ENCODE peak calls at places on chromosomes 16 and 17, in eight cellular contexts. C is IMR-90, I is body of pancreas, O is Peyer's patch, Z is colonic mucosa, V is fibroblast of lung, A is stomach, T is heart left ventricle. X is an unnamed sample.

GRCh38 chr16:50878966-50879615 is 137.2 kb downstream of the CYLD start:
- DNase-seq in C (no peak), T (no peak), I (no peak), O (no peak), Z (no peak), V (no peak), A (no peak), X (no peak)

GRCh38 chr17:3641717-3642486 is 5.3 kb downstream of the CTNS start:
- DNase-seq in A (peak; percentile 42), I (no peak), T (no peak), Z (no peak), O (no peak), C (no peak), V (no peak), X (no peak)

GRCh38 chr16:66873685-66874055 is 6.6 kb upstream of the PDP2 start:
- DNase-seq in V (no peak), C (no peak), O (no peak), Z (peak; percentile 50), T (no peak), A (no peak), I (no peak), X (no peak)

GRCh38 chr17:6257339-6257738 is 177.6 kb downstream of the AIPL1 start:
- DNase-seq in T (no peak), V (peak; percentile 81), I (no peak), A (no peak), C (peak; percentile 16), Z (no peak), O (no peak), X (no peak)

GRCh38 chr17:11986939-11987329 is 10.3 kb downstream of the ZNF18 start:
- DNase-seq in T (no peak), Z (no peak), C (peak; percentile 60), A (no peak), V (peak; percentile 41), I (no peak), O (no peak), X (no peak)

GRCh38 chr17:82092995-82093751 is 4.9 kb downstream of the FASN start:
- DNase-seq in C (no peak), O (no peak), I (no peak), A (no peak), V (no peak), T (no peak), Z (no peak), X (no peak)

GRCh38 chr16:11977206-11978041 is 890 bp downstream of the SNX29 start:
- DNase-seq in I (no peak), T (peak; percentile 14), Z (no peak), O (no peak), A (no peak), C (peak; percentile 82), V (peak; percentile 85), X (peak; percentile 49)

GRCh38 chr16:78939600-78939999 is 660.9 kb downstream of the MAF start:
- DNase-seq in A (no peak), C (no peak), T (no peak), I (no peak), Z (no peak), O (no peak), V (no peak), X (no peak)

GRCh38 chr16:88479795-88480760 is 27.0 kb downstream of the ZFPM1 start:
- DNase-seq in T (no peak), C (no peak), V (no peak), I (peak; percentile 85), Z (no peak), A (peak; percentile 66), O (peak; percentile 86), X (no peak)

GRCh38 chr16:85279874-85280545 is 167.7 kb upstream of the CIBAR2 start:
- DNase-seq in Z (no peak), V (no peak), I (no peak), C (no peak), A (no peak), T (peak; percentile 57), O (peak; percentile 63), X (peak; percentile 64)

GRCh38 chr17:42405076-42405475 is 16.8 kb upstream of the STAT3 start:
- DNase-seq in Z (no peak), I (no peak), C (no peak), O (no peak), T (no peak), V (no peak), A (no peak), X (no peak)

GRCh38 chr16:55000595-55000994 is 69.9 kb downstream of the IRX5 start:
- DNase-seq in I (no peak), T (no peak), V (peak; percentile 52), Z (no peak), O (no peak), A (no peak), C (no peak), X (no peak)

GRCh38 chr16:30902070-30902972 is 5.9 kb downstream of the CTF1 start:
- DNase-seq in I (peak; percentile 77), C (peak; percentile 63), O (peak; percentile 77), A (peak; percentile 77), V (peak; percentile 64), T (peak; percentile 79), Z (peak; percentile 67), X (peak; percentile 87)

GRCh38 chr17:51228177-51228576 is 31.7 kb downstream of the MBTD1 start:
- DNase-seq in A (no peak), C (peak; percentile 68), O (no peak), V (peak; percentile 82), I (no peak), T (no peak), Z (no peak), X (no peak)

DNA sequence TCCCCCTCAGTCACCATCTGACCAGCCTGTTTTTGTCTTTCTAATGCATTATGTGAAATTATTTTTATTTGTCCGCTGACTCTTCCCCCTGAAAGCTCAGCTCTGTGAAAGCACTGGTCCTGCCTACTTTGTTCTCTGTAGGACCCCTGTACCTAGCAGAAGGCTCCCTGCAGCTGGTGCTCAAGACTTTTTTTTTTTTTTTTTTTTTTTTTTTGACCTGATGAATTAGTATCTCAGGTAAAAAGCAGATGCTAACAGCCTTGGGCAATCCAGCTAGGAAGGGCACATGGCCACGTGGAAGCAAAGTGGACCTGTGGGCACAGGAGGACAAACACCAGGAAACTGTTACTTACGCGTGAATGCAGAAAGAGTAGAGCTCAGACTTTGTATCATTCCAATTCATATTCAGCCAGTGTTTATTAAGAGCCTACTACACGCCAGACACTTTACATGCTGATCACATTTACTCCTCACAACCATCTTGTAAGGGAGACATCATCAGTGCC is 629 bp upstream of the UNC119 start:
- DNase-seq in O (no peak), A (no peak), V (no peak), Z (no peak), T (no peak), C (no peak), I (no peak), X (no peak)
- H3K4me3 ChIP-seq in O (no peak overlapping the region), A (peak overlapping the region; percentile 93), V (peak overlapping the region; percentile 81), Z (no peak overlapping the region), T (peak overlapping the region; percentile 94), C (no peak overlapping the region), I (no peak overlapping the region), X (peak overlapping the region; percentile 91)

DNA sequence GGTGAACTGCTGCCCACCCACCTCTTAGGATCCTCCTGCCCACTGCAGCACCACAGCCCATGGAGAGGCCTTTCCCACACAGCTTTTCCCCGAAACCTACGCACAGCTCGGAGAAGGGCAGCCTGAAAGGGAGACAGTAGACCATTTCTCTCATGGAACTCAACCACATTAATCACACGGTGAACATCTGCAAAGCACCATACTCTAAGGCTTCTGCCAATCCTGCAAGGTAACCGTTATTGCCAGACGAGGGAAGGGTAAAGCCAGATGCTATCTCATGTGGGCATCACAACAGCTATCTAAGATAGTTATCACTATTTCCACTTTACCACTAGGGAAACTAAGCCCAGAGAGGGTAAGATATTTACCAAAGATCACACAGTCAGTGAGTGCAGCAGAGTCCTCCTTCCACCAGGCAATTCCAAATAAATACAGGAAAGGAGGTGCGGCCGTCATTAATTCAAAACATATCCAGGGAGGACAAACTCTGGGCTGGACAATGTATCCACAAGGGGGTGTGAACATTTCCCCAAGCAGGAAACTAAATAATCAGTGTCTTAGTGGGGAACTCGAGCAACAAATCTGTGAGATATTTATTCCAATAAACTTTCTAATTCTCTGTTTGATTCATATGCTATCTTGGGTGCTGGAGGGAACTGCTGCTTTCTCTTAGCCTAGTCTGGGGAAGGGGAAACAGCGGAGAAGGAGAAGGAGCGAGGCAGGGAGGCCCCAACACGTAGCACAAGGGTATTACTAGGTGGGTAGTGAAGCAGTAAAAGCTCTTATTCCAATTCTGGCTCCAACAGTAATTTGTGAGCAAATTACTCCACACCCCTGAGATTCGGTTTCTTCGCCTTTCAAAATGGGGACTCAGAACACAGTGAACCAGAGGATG is 723 bp downstream of the TMEM186 start:
- DNase-seq in Z (no peak), T (no peak), C (no peak), V (no peak), O (no peak), A (no peak), I (no peak), X (no peak)
- TF ChIP-seq CTCF in Z (no peak), T (no peak), C (no peak), V (no peak), O (no peak), A (no peak), I (no peak), X (no peak)

GRCh38 chr16:73172621-73173312 is 124.8 kb upstream of the ZFHX3 start:
- DNase-seq in V (peak; percentile 91), C (peak; percentile 91), I (peak; percentile 84), T (peak; percentile 81), O (peak; percentile 70), Z (peak; percentile 88), A (peak; percentile 93), X (peak; percentile 73)

GRCh38 chr16:73170587-73170986 is 122.7 kb upstream of the ZFHX3 start:
- DNase-seq in O (no peak), C (no peak), Z (no peak), T (peak; percentile 36), V (no peak), A (no peak), I (no peak), X (no peak)

GRCh38 chr16:73171380-73171779 is 123.5 kb upstream of the ZFHX3 start:
- DNase-seq in A (no peak), I (no peak), O (no peak), V (peak; percentile 13), C (no peak), Z (no peak), T (no peak), X (no peak)

GRCh38 chr16:73171901-73172619 is 124.1 kb upstream of the ZFHX3 start:
- DNase-seq in C (no peak), V (no peak), A (no peak), I (no peak), O (no peak), T (peak; percentile 27), Z (no peak), X (no peak)

GRCh38 chr16:73173396-73173795 is 125.5 kb upstream of the ZFHX3 start:
- DNase-seq in T (peak; percentile 26), I (no peak), A (no peak), C (no peak), V (peak; percentile 15), O (no peak), Z (no peak), X (no peak)
- H3K4me3 ChIP-seq in T (peak overlapping the region; percentile 37), I (no peak overlapping the region), A (no peak overlapping the region), C (no peak overlapping the region), V (peak overlapping the region; percentile 36), O (no peak overlapping the region), Z (no peak overlapping the region), X (peak overlapping the region; percentile 36)

GRCh38 chr16:8099586-8099985 is 490.7 kb downstream of the TMEM114 start:
- DNase-seq in V (no peak), T (no peak), I (no peak), O (no peak), Z (no peak), A (no peak), C (no peak), X (no peak)

GRCh38 chr16:8094696-8095095 is 495.6 kb downstream of the TMEM114 start:
- DNase-seq in A (no peak), O (no peak), V (no peak), C (no peak), Z (no peak), T (no peak), I (no peak), X (no peak)

GRCh38 chr16:8096211-8096610 is 494.1 kb downstream of the TMEM114 start:
- DNase-seq in O (no peak), T (no peak), C (no peak), Z (no peak), I (no peak), A (no peak), V (no peak), X (no peak)
- TF ChIP-seq CTCF in O (no peak), T (no peak), C (no peak), Z (no peak), I (no peak), A (no peak), V (no peak), X (no peak)